ENCODE peak calls at places on chromosomes 2 and 18, in seven cellular contexts. G is NCI-H510A treated with DMSO at 0.1 percent for 48 hours; J is GM12864; N is GM12865; Z is activated CD8-positive, alpha-beta memory T cell treated with anti-CD3 and anti-CD28 coated beads for 4 hours; F is fibroblast of pulmonary artery; H is DMS 273 treated with DMSO at 0.1 percent for 48 hours. O is an unnamed sample.

GRCh38 chr2:104854507-104855173 is 725 bp downstream of the POU3F3 start:
- DNase-seq in N (no peak), F (no peak), H (no peak), G (no peak), Z (no peak), J (no peak), O (no peak)

GRCh38 chr2:101012706-101013181 is 10.7 kb downstream of the RPL31 start:
- DNase-seq in G (peak; percentile 45), N (peak; percentile 51), H (no peak), J (no peak), F (peak; percentile 67), Z (no peak), O (no peak)

GRCh38 chr2:69305166-69305565 is 81.9 kb downstream of the GFPT1 start:
- DNase-seq in N (no peak), J (no peak), H (no peak), F (no peak), G (no peak), Z (no peak), O (no peak)

GRCh38 chr2:38499921-38500634 is 102.7 kb downstream of the HNRNPLL start:
- DNase-seq in Z (no peak), F (no peak), G (no peak), J (no peak), H (no peak), N (no peak), O (no peak)

GRCh38 chr2:68423966-68424650 is 43.0 kb downstream of the FBXO48 start:
- DNase-seq in H (no peak), G (no peak), F (no peak), Z (no peak), J (peak; percentile 89), N (peak; percentile 90), O (no peak)

GRCh38 chr2:134217924-134218323 is 35.9 kb upstream of the MGAT5 start:
- DNase-seq in Z (no peak), G (no peak), F (no peak), N (peak; percentile 60), J (no peak), H (no peak), O (no peak)

GRCh38 chr2:47636176-47636575 is 146.8 kb upstream of the MSH6 start:
- DNase-seq in Z (no peak), F (no peak), H (no peak), N (no peak), J (no peak), G (no peak), O (no peak)

GRCh38 chr2:199535445-199536177 is 77.9 kb upstream of the SATB2 start:
- DNase-seq in N (peak; percentile 5), G (no peak), F (no peak), J (no peak), H (no peak), Z (no peak), O (no peak)

GRCh38 chr2:200380139-200380561 is 73.7 kb downstream of the SPATS2L start:
- DNase-seq in Z (no peak), F (no peak), J (no peak), G (peak; percentile 45), N (no peak), H (no peak), O (no peak)

GRCh38 chr2:150586858-150587257 is 99.4 kb upstream of the RND3 start:
- DNase-seq in Z (no peak), H (no peak), G (no peak), N (no peak), J (no peak), F (peak; percentile 88), O (no peak)

GRCh38 chr2:70991142-70991541 is 3.5 kb downstream of the TEX261 start:
- DNase-seq in H (no peak), N (no peak), G (no peak), F (no peak), J (no peak), Z (no peak), O (no peak)

GRCh38 chr2:135226961-135227360 is 174.9 kb downstream of the RAB3GAP1 start:
- DNase-seq in N (no peak), J (no peak), G (no peak), F (peak; percentile 10), Z (no peak), H (no peak), O (no peak)

GRCh38 chr2:109256921-109257320 is 127.9 kb downstream of the SH3RF3 start:
- DNase-seq in Z (no peak), J (no peak), N (no peak), H (no peak), F (peak; percentile 45), G (no peak), O (no peak)

GRCh38 chr2:126880262-126880800 is 18.4 kb upstream of the TEX51 start:
- DNase-seq in N (no peak), J (no peak), Z (no peak), F (no peak), G (no peak), H (no peak), O (no peak)

GRCh38 chr2:120079647-120080046 is 66.8 kb downstream of the EPB41L5 start:
- DNase-seq in N (no peak), H (no peak), J (no peak), Z (no peak), G (no peak), F (no peak), O (no peak)

GRCh38 chr2:239734436-239735005 is 290.6 kb downstream of the NDUFA10 start:
- DNase-seq in Z (no peak), G (no peak), N (no peak), H (no peak), J (no peak), F (no peak), O (no peak)

GRCh38 chr2:26887142-26887541 is 39.2 kb downstream of the DPYSL5 start:
- DNase-seq in H (no peak), J (no peak), F (no peak), N (peak; percentile 13), Z (no peak), G (no peak), O (no peak)

GRCh38 chr2:174654429-174654941 is 56.9 kb upstream of the WIPF1 start:
- DNase-seq in F (peak; percentile 46), H (no peak), J (no peak), G (no peak), N (no peak), Z (no peak), O (no peak)

GRCh38 chr2:71852141-71852711 is 295.4 kb downstream of the CYP26B1 start:
- DNase-seq in H (no peak), G (no peak), J (no peak), F (no peak), Z (no peak), N (no peak), O (no peak)

GRCh38 chr18:49691177-49691608 is 122.1 kb downstream of the ACAA2 start:
- DNase-seq in J (no peak), F (peak; percentile 95), G (no peak), N (no peak), Z (no peak), H (no peak), O (no peak)